ENCODE peak calls at places on chromosomes 5 and 9, in ten cellular contexts. One of them, this sample, is unnamed.

GRCh38 chr9:106958955-106959657 is 96.1 kb downstream of the ZNF462 start:
- DNase-seq in SK-N-SH: no peak
- DNase-seq in A549: no peak
- DNase-seq in CD8-positive, alpha-beta T cell: no peak
- DNase-seq in brain microvascular endothelial cell: no peak
- DNase-seq in AG04450: no peak
- DNase-seq in ovary: no peak
- DNase-seq in cardiac muscle cell: no peak
- DNase-seq in AG09309: no peak
- DNase-seq in spleen: no peak
- DNase-seq in this sample: peak; percentile 77

GRCh38 chr9:38227061-38227540 is 158.1 kb upstream of the SHB start:
- DNase-seq in SK-N-SH: peak; percentile 75
- DNase-seq in A549: peak; percentile 92
- DNase-seq in CD8-positive, alpha-beta T cell: peak; percentile 54
- DNase-seq in brain microvascular endothelial cell: peak; percentile 76
- DNase-seq in AG04450: peak; percentile 80
- DNase-seq in ovary: peak; percentile 17
- DNase-seq in cardiac muscle cell: peak; percentile 93
- DNase-seq in AG09309: peak; percentile 46
- DNase-seq in spleen: no peak
- DNase-seq in this sample: peak; percentile 66

GRCh38 chr5:9582406-9582805 is 36.5 kb upstream of the SEMA5A start:
- DNase-seq in SK-N-SH: no peak
- DNase-seq in A549: no peak
- DNase-seq in CD8-positive, alpha-beta T cell: no peak
- DNase-seq in brain microvascular endothelial cell: no peak
- DNase-seq in AG04450: no peak
- DNase-seq in ovary: no peak
- DNase-seq in cardiac muscle cell: no peak
- DNase-seq in AG09309: no peak
- DNase-seq in spleen: no peak
- DNase-seq in this sample: peak; percentile 15

GRCh38 chr5:135251099-135251498 is 147.9 kb downstream of the MACROH2A1 start:
- DNase-seq in SK-N-SH: no peak
- DNase-seq in A549: no peak
- DNase-seq in CD8-positive, alpha-beta T cell: no peak
- DNase-seq in brain microvascular endothelial cell: no peak
- DNase-seq in AG04450: no peak
- DNase-seq in ovary: no peak
- DNase-seq in cardiac muscle cell: no peak
- DNase-seq in AG09309: no peak
- DNase-seq in spleen: peak; percentile 44
- DNase-seq in this sample: no peak

GRCh38 chr9:90974007-90974406 is 172.4 kb downstream of the SYK start:
- DNase-seq in SK-N-SH: no peak
- DNase-seq in A549: no peak
- DNase-seq in CD8-positive, alpha-beta T cell: no peak
- DNase-seq in brain microvascular endothelial cell: peak; percentile 80
- DNase-seq in AG04450: no peak
- DNase-seq in ovary: no peak
- DNase-seq in cardiac muscle cell: peak; percentile 46
- DNase-seq in AG09309: no peak
- DNase-seq in spleen: no peak
- DNase-seq in this sample: no peak

GRCh38 chr5:10275991-10276390 is 25.9 kb downstream of the CCT5 start:
- DNase-seq in SK-N-SH: no peak
- DNase-seq in A549: no peak
- DNase-seq in CD8-positive, alpha-beta T cell: no peak
- DNase-seq in brain microvascular endothelial cell: no peak
- DNase-seq in AG04450: no peak
- DNase-seq in ovary: no peak
- DNase-seq in cardiac muscle cell: no peak
- DNase-seq in AG09309: no peak
- DNase-seq in spleen: no peak
- DNase-seq in this sample: no peak

GRCh38 chr5:95644351-95645042 is 2.1 kb upstream of the RFESD start:
- DNase-seq in SK-N-SH: peak; percentile 44
- DNase-seq in A549: peak; percentile 68
- DNase-seq in CD8-positive, alpha-beta T cell: peak; percentile 36
- DNase-seq in brain microvascular endothelial cell: peak; percentile 60
- DNase-seq in AG04450: no peak
- DNase-seq in ovary: peak; percentile 36
- DNase-seq in cardiac muscle cell: peak; percentile 75
- DNase-seq in AG09309: no peak
- DNase-seq in spleen: no peak
- DNase-seq in this sample: peak; percentile 67

GRCh38 chr9:135905380-135906282 is 1.7 kb downstream of the CAMSAP1 start:
- DNase-seq in SK-N-SH: no peak
- DNase-seq in A549: no peak
- DNase-seq in CD8-positive, alpha-beta T cell: peak; percentile 41
- DNase-seq in brain microvascular endothelial cell: no peak
- DNase-seq in AG04450: no peak
- DNase-seq in ovary: no peak
- DNase-seq in cardiac muscle cell: no peak
- DNase-seq in AG09309: no peak
- DNase-seq in spleen: peak; percentile 70
- DNase-seq in this sample: peak; percentile 63

GRCh38 chr9:93427655-93428379 is 23.7 kb upstream of the FAM120A start:
- DNase-seq in SK-N-SH: no peak
- DNase-seq in A549: no peak
- DNase-seq in CD8-positive, alpha-beta T cell: no peak
- DNase-seq in brain microvascular endothelial cell: no peak
- DNase-seq in AG04450: no peak
- DNase-seq in ovary: no peak
- DNase-seq in cardiac muscle cell: no peak
- DNase-seq in AG09309: no peak
- DNase-seq in spleen: no peak
- DNase-seq in this sample: no peak

GRCh38 chr5:10452768-10453331 is 11.2 kb downstream of the ROPN1L start:
- DNase-seq in SK-N-SH: peak; percentile 78
- DNase-seq in A549: peak; percentile 91
- DNase-seq in CD8-positive, alpha-beta T cell: no peak
- DNase-seq in brain microvascular endothelial cell: peak; percentile 74
- DNase-seq in AG04450: peak; percentile 74
- DNase-seq in ovary: no peak
- DNase-seq in cardiac muscle cell: peak; percentile 92
- DNase-seq in AG09309: peak; percentile 77
- DNase-seq in spleen: no peak
- DNase-seq in this sample: peak; percentile 93

GRCh38 chr5:88661870-88662207 is 221.1 kb downstream of the MEF2C start:
- DNase-seq in SK-N-SH: no peak
- DNase-seq in A549: no peak
- DNase-seq in CD8-positive, alpha-beta T cell: no peak
- DNase-seq in brain microvascular endothelial cell: no peak
- DNase-seq in AG04450: no peak
- DNase-seq in ovary: no peak
- DNase-seq in cardiac muscle cell: no peak
- DNase-seq in AG09309: no peak
- DNase-seq in spleen: no peak
- DNase-seq in this sample: no peak

GRCh38 chr5:67355135-67355729 is 158.6 kb upstream of the CD180 start:
- DNase-seq in SK-N-SH: peak; percentile 44
- DNase-seq in A549: no peak
- DNase-seq in CD8-positive, alpha-beta T cell: no peak
- DNase-seq in brain microvascular endothelial cell: no peak
- DNase-seq in AG04450: no peak
- DNase-seq in ovary: no peak
- DNase-seq in cardiac muscle cell: no peak
- DNase-seq in AG09309: no peak
- DNase-seq in spleen: no peak
- DNase-seq in this sample: no peak

GRCh38 chr9:111362526-111362925 is 32.5 kb upstream of the OR2K2 start:
- DNase-seq in SK-N-SH: no peak
- DNase-seq in A549: no peak
- DNase-seq in CD8-positive, alpha-beta T cell: no peak
- DNase-seq in brain microvascular endothelial cell: no peak
- DNase-seq in AG04450: no peak
- DNase-seq in ovary: no peak
- DNase-seq in cardiac muscle cell: no peak
- DNase-seq in AG09309: peak; percentile 28
- DNase-seq in spleen: no peak
- DNase-seq in this sample: no peak

GRCh38 chr9:36993933-36994764 is 39.9 kb downstream of the PAX5 start:
- DNase-seq in SK-N-SH: peak; percentile 50
- DNase-seq in A549: no peak
- DNase-seq in CD8-positive, alpha-beta T cell: no peak
- DNase-seq in brain microvascular endothelial cell: no peak
- DNase-seq in AG04450: no peak
- DNase-seq in ovary: no peak
- DNase-seq in cardiac muscle cell: no peak
- DNase-seq in AG09309: no peak
- DNase-seq in spleen: peak; percentile 94
- DNase-seq in this sample: no peak
- H3K4me3 ChIP-seq in SK-N-SH: no peak overlapping the region
- H3K4me3 ChIP-seq in A549: no peak overlapping the region
- H3K4me3 ChIP-seq in CD8-positive, alpha-beta T cell: no peak overlapping the region
- H3K4me3 ChIP-seq in brain microvascular endothelial cell: no peak overlapping the region
- H3K4me3 ChIP-seq in AG04450: no peak overlapping the region
- H3K4me3 ChIP-seq in ovary: no peak overlapping the region
- H3K4me3 ChIP-seq in cardiac muscle cell: no peak overlapping the region
- H3K4me3 ChIP-seq in AG09309: no peak overlapping the region
- H3K4me3 ChIP-seq in spleen: no peak overlapping the region
- H3K4me3 ChIP-seq in this sample: no peak overlapping the region

DNA sequence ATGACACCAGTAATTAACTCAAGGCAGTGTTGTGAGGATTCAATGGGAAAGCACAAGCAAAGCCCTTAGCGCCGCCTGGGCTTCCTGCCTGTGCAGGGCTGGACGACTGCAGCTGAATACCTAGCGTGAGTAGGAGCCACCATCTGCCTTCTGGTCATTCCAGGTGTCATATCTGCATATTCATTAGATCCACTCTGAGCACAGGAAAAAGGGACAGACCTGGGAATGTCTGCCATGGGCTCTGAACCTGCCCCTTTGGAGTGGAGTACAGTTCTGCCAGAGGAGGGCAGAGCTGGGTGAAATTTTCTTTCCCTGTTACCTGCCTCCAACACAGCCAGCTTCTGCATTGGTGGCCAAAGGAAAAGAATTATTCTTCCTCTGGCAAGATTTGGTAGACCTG is 298.8 kb downstream of the NSG2 start:
- DNase-seq in SK-N-SH: no peak
- DNase-seq in A549: no peak
- DNase-seq in CD8-positive, alpha-beta T cell: no peak
- DNase-seq in brain microvascular endothelial cell: no peak
- DNase-seq in AG04450: no peak
- DNase-seq in ovary: no peak
- DNase-seq in cardiac muscle cell: no peak
- DNase-seq in AG09309: no peak
- DNase-seq in spleen: no peak
- DNase-seq in this sample: no peak
- TF ChIP-seq CTCF in SK-N-SH: no peak
- TF ChIP-seq CTCF in A549: no peak
- TF ChIP-seq CTCF in CD8-positive, alpha-beta T cell: no peak
- TF ChIP-seq CTCF in brain microvascular endothelial cell: no peak
- TF ChIP-seq CTCF in AG04450: no peak
- TF ChIP-seq CTCF in ovary: no peak
- TF ChIP-seq CTCF in cardiac muscle cell: no peak
- TF ChIP-seq CTCF in AG09309: no peak
- TF ChIP-seq CTCF in spleen: no peak
- TF ChIP-seq CTCF in this sample: no peak

GRCh38 chr9:120925535-120926396 is 830 bp downstream of the TRAF1 start:
- DNase-seq in SK-N-SH: no peak
- DNase-seq in A549: peak; percentile 69
- DNase-seq in CD8-positive, alpha-beta T cell: peak; percentile 73
- DNase-seq in brain microvascular endothelial cell: peak; percentile 92
- DNase-seq in AG04450: peak; percentile 62
- DNase-seq in ovary: no peak
- DNase-seq in cardiac muscle cell: peak; percentile 87
- DNase-seq in AG09309: no peak
- DNase-seq in spleen: no peak
- DNase-seq in this sample: peak; percentile 95
- H3K4me3 ChIP-seq in SK-N-SH: no peak overlapping the region
- H3K4me3 ChIP-seq in A549: no peak overlapping the region
- H3K4me3 ChIP-seq in CD8-positive, alpha-beta T cell: peak overlapping the region; percentile 74
- H3K4me3 ChIP-seq in brain microvascular endothelial cell: no peak overlapping the region
- H3K4me3 ChIP-seq in AG04450: peak overlapping the region; percentile 33
- H3K4me3 ChIP-seq in ovary: no peak overlapping the region
- H3K4me3 ChIP-seq in cardiac muscle cell: no peak overlapping the region
- H3K4me3 ChIP-seq in AG09309: no peak overlapping the region
- H3K4me3 ChIP-seq in spleen: peak overlapping the region; percentile 13
- H3K4me3 ChIP-seq in this sample: no peak overlapping the region

GRCh38 chr9:133375724-133376654 is at the start of the genes STKLD1 and SURF4:
- DNase-seq in SK-N-SH: peak; percentile 100
- DNase-seq in A549: peak; percentile 97
- DNase-seq in CD8-positive, alpha-beta T cell: peak; percentile 94
- DNase-seq in brain microvascular endothelial cell: peak; percentile 91
- DNase-seq in AG04450: peak; percentile 79
- DNase-seq in ovary: peak; percentile 98
- DNase-seq in cardiac muscle cell: peak; percentile 99
- DNase-seq in AG09309: peak; percentile 79
- DNase-seq in spleen: peak; percentile 100
- DNase-seq in this sample: peak; percentile 94

GRCh38 chr9:133379153-133380086 is 3.3 kb downstream of the STKLD1 start:
- DNase-seq in SK-N-SH: no peak
- DNase-seq in A549: no peak
- DNase-seq in CD8-positive, alpha-beta T cell: no peak
- DNase-seq in brain microvascular endothelial cell: no peak
- DNase-seq in AG04450: no peak
- DNase-seq in ovary: no peak
- DNase-seq in cardiac muscle cell: no peak
- DNase-seq in AG09309: no peak
- DNase-seq in spleen: no peak
- DNase-seq in this sample: no peak

GRCh38 chr9:133377721-133378216 is 1.6 kb downstream of the STKLD1 start:
- DNase-seq in SK-N-SH: no peak
- DNase-seq in A549: peak; percentile 58
- DNase-seq in CD8-positive, alpha-beta T cell: no peak
- DNase-seq in brain microvascular endothelial cell: peak; percentile 19
- DNase-seq in AG04450: no peak
- DNase-seq in ovary: no peak
- DNase-seq in cardiac muscle cell: peak; percentile 36
- DNase-seq in AG09309: no peak
- DNase-seq in spleen: no peak
- DNase-seq in this sample: peak; percentile 98

GRCh38 chr9:133380734-133381133 is 4.6 kb downstream of the STKLD1 start:
- DNase-seq in SK-N-SH: no peak
- DNase-seq in A549: no peak
- DNase-seq in CD8-positive, alpha-beta T cell: no peak
- DNase-seq in brain microvascular endothelial cell: no peak
- DNase-seq in AG04450: no peak
- DNase-seq in ovary: no peak
- DNase-seq in cardiac muscle cell: no peak
- DNase-seq in AG09309: no peak
- DNase-seq in spleen: no peak
- DNase-seq in this sample: no peak

DNA sequence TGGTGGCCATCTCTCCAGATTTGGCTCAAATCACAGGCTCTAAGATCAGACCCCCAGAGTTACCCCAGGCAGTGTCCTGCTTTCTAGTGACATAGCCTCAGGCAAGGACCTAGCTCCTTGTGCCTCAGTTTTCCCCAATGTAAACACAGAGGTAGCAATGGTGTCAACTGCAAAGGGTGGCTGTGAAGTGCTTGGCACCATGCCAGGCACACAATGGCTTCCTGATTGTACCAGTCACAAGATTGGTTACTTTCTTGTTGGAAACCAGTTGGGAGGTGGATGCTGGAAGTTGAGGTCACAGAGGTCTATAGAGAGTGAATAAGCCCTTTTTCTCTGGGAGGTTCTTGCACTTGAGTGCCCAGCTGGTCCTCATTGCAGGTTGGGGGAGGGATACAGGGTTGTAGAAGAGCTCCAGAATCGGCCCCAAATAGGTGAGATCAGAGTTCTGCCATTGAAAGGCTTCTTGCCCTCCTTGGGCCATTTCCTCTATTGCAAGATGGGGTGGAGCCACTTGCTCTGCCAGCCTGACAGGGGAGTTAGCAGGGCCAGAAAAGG is 2.3 kb downstream of the STKLD1 start:
- DNase-seq in SK-N-SH: no peak
- DNase-seq in A549: no peak
- DNase-seq in CD8-positive, alpha-beta T cell: no peak
- DNase-seq in brain microvascular endothelial cell: no peak
- DNase-seq in AG04450: no peak
- DNase-seq in ovary: no peak
- DNase-seq in cardiac muscle cell: no peak
- DNase-seq in AG09309: no peak
- DNase-seq in spleen: no peak
- DNase-seq in this sample: no peak
- TF ChIP-seq CTCF in SK-N-SH: no peak
- TF ChIP-seq CTCF in A549: no peak
- TF ChIP-seq CTCF in CD8-positive, alpha-beta T cell: no peak
- TF ChIP-seq CTCF in brain microvascular endothelial cell: no peak
- TF ChIP-seq CTCF in AG04450: no peak
- TF ChIP-seq CTCF in ovary: no peak
- TF ChIP-seq CTCF in cardiac muscle cell: no peak
- TF ChIP-seq CTCF in AG09309: no peak
- TF ChIP-seq CTCF in spleen: no peak
- TF ChIP-seq CTCF in this sample: no peak

This sample was measured in fibroblast of mammary gland.